ENCODE peak calls at places on chromosomes 2 and 18, in six cellular contexts. Q is tibial artery, M is BJ, J is mammary epithelial cell, S is kidney epithelial cell, R is GM12865. G is an unnamed sample.

GRCh38 chr2:15050483-15050882 is 418.0 kb downstream of the LRATD1 start:
- DNase-seq in Q (no peak), R (no peak), S (no peak), J (peak), M (no peak), G (no peak)

GRCh38 chr18:59096098-59096779 is 43.4 kb upstream of the SEC11C start:
- DNase-seq in J (no peak), R (no peak), Q (no peak), S (no peak), M (no peak), G (no peak)

GRCh38 chr2:24885221-24886113 is 34.6 kb downstream of the ADCY3 start:
- DNase-seq in R (no peak), S (no peak), M (no peak), J (no peak), Q (no peak), G (no peak)

GRCh38 chr2:60519259-60519863 is 34.1 kb downstream of the BCL11A start:
- DNase-seq in J (peak), Q (no peak), S (no peak), R (no peak), M (no peak), G (no peak)

GRCh38 chr2:174577967-174578589 is 19.5 kb downstream of the WIPF1 start:
- DNase-seq in J (peak), Q (no peak), S (no peak), M (no peak), R (peak), G (peak)

GRCh38 chr18:71807586-71807985 is 736.6 kb downstream of the CBLN2 start:
- DNase-seq in M (no peak), S (no peak), Q (no peak), R (no peak), J (no peak), G (no peak)

GRCh38 chr2:239687441-239687840 is 286.6 kb upstream of the HDAC4 start:
- DNase-seq in Q (peak), S (no peak), M (no peak), R (no peak), J (no peak), G (no peak)

GRCh38 chr18:35131387-35132283 is 90.4 kb downstream of the MAPRE2 start:
- DNase-seq in M (no peak), S (no peak), J (no peak), Q (no peak), R (no peak), G (no peak)

GRCh38 chr2:39715095-39715494 is 49.4 kb downstream of the TMEM178A start:
- DNase-seq in M (no peak), R (no peak), S (no peak), Q (no peak), J (no peak), G (no peak)

GRCh38 chr2:191863988-191864387 is 17.1 kb upstream of the CAVIN2 start:
- DNase-seq in M (no peak), J (no peak), R (no peak), S (no peak), Q (no peak), G (no peak)

GRCh38 chr2:135651717-135652116 is 89.9 kb upstream of the UBXN4 start:
- DNase-seq in M (no peak), R (no peak), J (no peak), S (no peak), Q (no peak), G (no peak)

GRCh38 chr2:3193423-3194330 is 183.9 kb downstream of the EIPR1 start:
- DNase-seq in J (no peak), Q (no peak), S (no peak), R (no peak), M (no peak), G (no peak)

GRCh38 chr18:5106730-5107129 is 90.3 kb downstream of the AKAIN1 start:
- DNase-seq in S (no peak), R (no peak), J (no peak), M (no peak), Q (no peak), G (no peak)

GRCh38 chr2:159903404-159904126 is 105.6 kb upstream of the CD302 start:
- DNase-seq in J (no peak), Q (peak), R (peak), S (no peak), M (no peak), G (no peak)

GRCh38 chr18:808086-808485 is 4.0 kb downstream of the YES1 start:
- DNase-seq in M (no peak), R (no peak), J (peak), S (no peak), Q (no peak), G (no peak)

GRCh38 chr2:228901531-228901930 is 369.6 kb downstream of the PID1 start:
- DNase-seq in J (no peak), M (peak), S (no peak), R (no peak), Q (no peak), G (no peak)

GRCh38 chr2:101160454-101160853 is 9.3 kb upstream of the TBC1D8 start:
- DNase-seq in J (peak), R (no peak), S (no peak), M (peak), Q (no peak), G (peak)

GRCh38 chr2:102636283-102636907 is 17.0 kb downstream of the SLC9A2 start:
- DNase-seq in Q (no peak), S (no peak), R (no peak), M (no peak), J (peak), G (no peak)

GRCh38 chr18:56522826-56523225 is 115.6 kb downstream of the TXNL1 start:
- DNase-seq in S (no peak), Q (no peak), R (no peak), J (no peak), M (no peak), G (no peak)

GRCh38 chr2:207051345-207051959 is 112.1 kb downstream of the CPO start:
- DNase-seq in J (peak), Q (no peak), S (no peak), R (no peak), M (no peak), G (no peak)

GRCh38 chr2:776038-776437 is 98.8 kb upstream of the TMEM18 start:
- DNase-seq in M (no peak), R (no peak), S (no peak), Q (no peak), J (no peak), G (no peak)

GRCh38 chr2:50448556-50448955 is 583.4 kb downstream of the NRXN1 start:
- DNase-seq in S (no peak), J (no peak), M (no peak), Q (no peak), R (no peak), G (no peak)

GRCh38 chr18:63476666-63477065 is at the start of gene SERPINB5:
- DNase-seq in S (no peak), M (no peak), Q (no peak), J (peak), R (no peak), G (no peak)

GRCh38 chr2:187453078-187453641 is 5.1 kb upstream of the CALCRL start:
- DNase-seq in Q (no peak), M (no peak), J (no peak), R (peak), S (no peak), G (no peak)

GRCh38 chr2:41928593-41928992 is 119.2 kb upstream of the PKDCC start:
- DNase-seq in Q (no peak), J (peak), R (no peak), M (peak), S (no peak), G (no peak)

GRCh38 chr2:238730001-238730669 is 117.8 kb upstream of the TWIST2 start:
- DNase-seq in S (no peak), M (no peak), J (no peak), Q (no peak), R (no peak), G (no peak)

GRCh38 chr2:31413876-31414550 is 529 bp downstream of the XDH start:
- DNase-seq in Q (no peak), J (no peak), M (no peak), R (no peak), S (no peak), G (no peak)

GRCh38 chr2:239201531-239201876 is 199.3 kb downstream of the HDAC4 start:
- DNase-seq in J (no peak), R (no peak), S (no peak), Q (peak), M (no peak), G (no peak)

GRCh38 chr2:222613715-222614331 is 42.1 kb downstream of the FARSB start:
- DNase-seq in Q (no peak), J (peak), M (no peak), R (peak), S (peak), G (no peak)

GRCh38 chr2:46813046-46813445 is 102.6 kb downstream of the MCFD2 start:
- DNase-seq in S (no peak), Q (peak), M (no peak), R (no peak), J (no peak), G (no peak)

GRCh38 chr2:176508984-176509383 is 239.7 kb downstream of the MTX2 start:
- DNase-seq in J (peak), R (peak), M (no peak), S (peak), Q (no peak), G (no peak)

GRCh38 chr2:11778923-11779757 is 32.7 kb downstream of the LPIN1 start:
- DNase-seq in R (peak), S (no peak), Q (peak), J (peak), M (no peak), G (no peak)

GRCh38 chr18:53745228-53745967 is 479.1 kb downstream of the MBD2 start:
- DNase-seq in M (no peak), J (peak), Q (no peak), R (no peak), S (no peak), G (no peak)

GRCh38 chr18:51211552-51211951 is 14.1 kb upstream of the MEX3C start:
- DNase-seq in M (no peak), S (peak), J (peak), R (peak), Q (no peak), G (peak)

GRCh38 chr2:94874277-94874997 is 3.2 kb downstream of the TEKT4 start:
- DNase-seq in S (no peak), Q (peak), J (no peak), R (peak), M (no peak), G (no peak)
- TF ChIP-seq CTCF in S (peak), Q (peak), J (peak), R (peak), M (peak), G (peak)

GRCh38 chr2:166373951-166374350 is 1.8 kb downstream of the SCN9A start:
- DNase-seq in Q (no peak), M (no peak), J (peak), R (no peak), S (peak), G (no peak)
- H3K4me3 ChIP-seq in Q (no peak), M (no peak), J (no peak), R (no peak), S (no peak), G (no peak)

GRCh38 chr2:59182249-59182648 is 941.1 kb upstream of the FANCL start:
- DNase-seq in Q (no peak), J (no peak), M (peak), S (no peak), R (peak), G (no peak)
- TF ChIP-seq CTCF in Q (no peak), J (peak), M (peak), S (peak), R (peak), G (peak)

GRCh38 chr18:9017170-9017899 is 85.2 kb upstream of the NDUFV2 start:
- DNase-seq in S (peak), J (peak), R (peak), M (peak), Q (peak), G (peak)
- H3K4me3 ChIP-seq in S (no peak), J (peak), R (peak), M (peak), Q (peak), G (peak)

GRCh38 chr18:68676913-68677312 is 38.0 kb downstream of the TMX3 start:
- DNase-seq in S (no peak), M (no peak), J (no peak), Q (no peak), R (peak), G (no peak)
- TF ChIP-seq CTCF in S (no peak), M (peak), J (peak), Q (no peak), R (no peak), G (no peak)

GRCh38 chr18:69944434-69944833 is 3.2 kb downstream of the CD226 start:
- DNase-seq in J (no peak), S (no peak), M (no peak), Q (no peak), R (peak), G (no peak)
- H3K4me3 ChIP-seq in J (no peak), S (no peak), M (no peak), Q (no peak), R (peak), G (no peak)

DNA sequence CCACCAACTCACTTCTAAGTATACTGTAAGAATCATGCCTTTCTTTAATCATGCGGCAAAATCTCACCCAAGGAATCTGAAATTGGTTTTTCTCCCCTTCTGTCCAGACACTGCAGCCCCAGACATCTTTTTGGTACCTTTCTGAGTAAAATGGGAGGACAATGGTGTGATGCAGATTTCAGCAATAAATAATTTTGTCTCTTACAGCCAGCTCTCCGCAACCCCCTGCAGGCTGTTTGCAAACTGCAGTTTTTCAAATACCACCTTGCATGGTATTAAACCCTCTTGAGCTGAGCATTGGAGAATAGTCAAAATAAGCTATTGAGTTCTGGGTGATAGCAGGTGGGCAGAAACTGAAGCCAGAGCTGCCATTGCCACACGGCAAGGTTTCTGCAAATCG is 32.2 kb downstream of the GPR39 start:
- DNase-seq in R (no peak), J (no peak), M (no peak), S (no peak), Q (no peak), G (no peak)
- TF ChIP-seq CTCF in R (peak), J (peak), M (peak), S (peak), Q (peak), G (peak)

GRCh38 chr2:129192117-129192516 is 787.3 kb upstream of the RAB6C start:
- DNase-seq in S (no peak), Q (no peak), J (no peak), R (no peak), M (no peak), G (no peak)

GRCh38 chr2:129193961-129194360 is 785.5 kb upstream of the RAB6C start:
- DNase-seq in S (no peak), R (no peak), J (no peak), Q (no peak), M (no peak), G (no peak)

GRCh38 chr2:129189617-129190016 is 789.8 kb upstream of the RAB6C start:
- DNase-seq in J (no peak), M (no peak), Q (no peak), R (no peak), S (no peak), G (no peak)

GRCh38 chr2:129191530-129191929 is 787.9 kb upstream of the RAB6C start:
- DNase-seq in R (no peak), Q (no peak), J (peak), M (no peak), S (peak), G (peak)

DNA sequence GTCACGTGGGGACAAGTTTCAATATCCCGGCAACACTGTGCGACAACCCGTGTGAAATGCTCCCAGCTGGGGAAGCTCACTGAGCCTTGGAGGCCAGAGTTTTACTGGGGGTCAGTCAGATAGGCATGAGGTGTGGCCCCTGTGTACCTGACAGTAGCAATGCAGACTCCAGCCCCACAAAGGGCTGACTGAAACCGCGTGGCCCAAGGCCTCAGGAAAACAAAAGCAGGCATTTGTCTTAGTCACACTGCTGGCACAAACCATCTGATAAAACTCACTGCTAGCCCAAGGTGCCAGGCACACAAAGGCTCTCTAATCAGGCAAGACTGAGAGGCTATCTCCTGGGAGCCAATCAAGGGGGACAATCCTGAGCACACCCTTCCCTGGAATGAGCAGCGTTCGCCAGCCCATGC is 786.6 kb upstream of the RAB6C start:
- DNase-seq in Q (no peak), S (no peak), J (peak), M (no peak), R (no peak), G (peak)
- H3K4me3 ChIP-seq in Q (no peak), S (no peak), J (no peak), M (no peak), R (no peak), G (no peak)

GRCh38 chr2:81266106-81266505 is 961.6 kb upstream of the LRRTM1 start:
- DNase-seq in J (no peak), M (no peak), S (no peak), R (no peak), Q (no peak), G (peak)
- TF ChIP-seq CTCF in J (no peak), M (no peak), S (peak), R (no peak), Q (no peak), G (peak)

GRCh38 chr2:55616509-55617159 is 788 bp downstream of the PPP4R3B start:
- DNase-seq in R (peak), S (peak), Q (no peak), J (peak), M (peak), G (no peak)
- H3K4me3 ChIP-seq in R (peak), S (peak), Q (peak), J (peak), M (peak), G (peak)

G was measured in retinal pigment epithelial cell.